ENCODE peak calls at places on chromosomes 5 and 9, in nine cellular contexts. M is upper lobe of right lung, T is upper lobe of left lung, J is H1, Z is uterus, H is stomach, L is HCT116, C is PC-3, W is sigmoid colon. S is an unnamed sample.
A peak's percentile ranks its signal among the peaks of the same experiment; 100 is the strongest.

GRCh38 chr9:84187090-84187489 is 153.5 kb downstream of the SLC28A3 start:
- DNase-seq in M (no peak), T (no peak), J (no peak), Z (no peak), H (no peak), L (no peak), C (no peak), W (no peak), S (no peak)

GRCh38 chr5:172886974-172887491 is 53.0 kb downstream of the ERGIC1 start:
- DNase-seq in M (peak; percentile 94), T (no peak), J (no peak), Z (peak; percentile 92), H (peak; percentile 54), L (no peak), C (no peak), W (peak; percentile 94), S (no peak)

GRCh38 chr5:31963961-31964360 is 210.2 kb downstream of the GOLPH3 start:
- DNase-seq in M (no peak), T (no peak), J (no peak), Z (no peak), H (no peak), L (no peak), C (peak; percentile 29), W (no peak), S (no peak)

GRCh38 chr5:170451764-170452365 is 52.0 kb upstream of the KCNIP1 start:
- DNase-seq in M (no peak), T (no peak), J (peak; percentile 24), Z (no peak), H (no peak), L (no peak), C (peak; percentile 32), W (no peak), S (no peak)

GRCh38 chr9:110916361-110916760 is 121.9 kb downstream of the LPAR1 start:
- DNase-seq in M (no peak), T (no peak), J (no peak), Z (no peak), H (no peak), L (no peak), C (peak; percentile 50), W (no peak), S (no peak)

GRCh38 chr5:145787507-145787906 is 47.6 kb downstream of the PRELID2 start:
- DNase-seq in M (no peak), T (no peak), J (no peak), Z (no peak), H (no peak), L (no peak), C (no peak), W (no peak), S (no peak)

GRCh38 chr5:61408476-61409168 is 76.6 kb downstream of the ZSWIM6 start:
- DNase-seq in M (peak; percentile 100), T (peak; percentile 99), J (peak; percentile 94), Z (peak; percentile 98), H (peak; percentile 99), L (peak; percentile 99), C (peak; percentile 97), W (peak; percentile 100), S (peak; percentile 98)

GRCh38 chr9:131467214-131467935 is 35.3 kb upstream of the POMT1 start:
- DNase-seq in M (peak; percentile 48), T (no peak), J (no peak), Z (no peak), H (no peak), L (no peak), C (no peak), W (peak; percentile 66), S (no peak)

GRCh38 chr9:1871486-1872181 is 143.5 kb upstream of the SMARCA2 start:
- DNase-seq in M (no peak), T (no peak), J (no peak), Z (no peak), H (no peak), L (no peak), C (no peak), W (no peak), S (no peak)

GRCh38 chr9:18759836-18760235 is 273.2 kb downstream of the SAXO1 start:
- DNase-seq in M (no peak), T (no peak), J (no peak), Z (no peak), H (no peak), L (no peak), C (no peak), W (no peak), S (no peak)

GRCh38 chr9:137836831-137837241 is 40.7 kb upstream of the CACNA1B start:
- DNase-seq in M (no peak), T (peak; percentile 56), J (no peak), Z (no peak), H (no peak), L (no peak), C (no peak), W (peak; percentile 52), S (peak; percentile 52)

GRCh38 chr9:89935791-89936190 is 331.0 kb downstream of the GADD45G start:
- DNase-seq in M (no peak), T (no peak), J (no peak), Z (no peak), H (no peak), L (no peak), C (no peak), W (no peak), S (no peak)

DNA sequence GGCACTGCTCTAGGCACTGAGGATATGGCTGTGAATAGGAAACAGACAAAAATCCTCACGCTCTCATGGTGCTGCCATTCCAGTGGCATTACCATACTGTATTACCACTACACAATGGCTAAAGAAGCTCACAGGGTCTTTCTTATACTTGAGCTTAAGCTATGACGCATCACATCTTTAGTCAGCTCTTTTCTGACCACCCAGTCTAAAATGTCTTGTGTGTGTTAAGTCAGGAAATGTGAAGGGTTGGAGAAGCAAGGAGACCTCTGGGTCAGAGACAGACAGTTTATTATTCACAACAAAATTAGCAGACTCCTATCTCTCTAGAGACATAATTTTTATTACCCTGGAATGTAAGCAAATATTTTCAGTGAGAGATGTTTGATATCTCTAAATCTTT is 1583.2 kb upstream of the WWC1 start:
- DNase-seq in M (no peak), T (no peak), J (no peak), Z (no peak), H (no peak), L (no peak), C (no peak), W (no peak), S (no peak)
- H3K9me3 ChIP-seq in M (no peaks in the 10 kb centered on the region), T (no peaks in the 10 kb centered on the region), J (no peaks in the 10 kb centered on the region), Z (no peaks in the 10 kb centered on the region), H (no peaks in the 10 kb centered on the region), L (peaks cover 5% of the 10 kb centered on the region), C (no peaks in the 10 kb centered on the region), W (no peaks in the 10 kb centered on the region), S (no peaks in the 10 kb centered on the region)

GRCh38 chr9:69542942-69543704 is 129.0 kb downstream of the APBA1 start:
- DNase-seq in M (no peak), T (peak; percentile 22), J (peak; percentile 56), Z (no peak), H (no peak), L (no peak), C (no peak), W (no peak), S (peak; percentile 90)

GRCh38 chr9:69542048-69542447 is 130.1 kb downstream of the APBA1 start:
- DNase-seq in M (no peak), T (no peak), J (no peak), Z (no peak), H (no peak), L (no peak), C (no peak), W (no peak), S (no peak)

GRCh38 chr9:69549310-69550202 is 122.6 kb downstream of the APBA1 start:
- DNase-seq in M (no peak), T (no peak), J (no peak), Z (no peak), H (no peak), L (peak; percentile 38), C (peak; percentile 59), W (no peak), S (peak; percentile 51)

GRCh38 chr9:69548676-69549075 is 123.5 kb downstream of the APBA1 start:
- DNase-seq in M (no peak), T (no peak), J (no peak), Z (no peak), H (no peak), L (no peak), C (no peak), W (no peak), S (peak; percentile 40)

DNA sequence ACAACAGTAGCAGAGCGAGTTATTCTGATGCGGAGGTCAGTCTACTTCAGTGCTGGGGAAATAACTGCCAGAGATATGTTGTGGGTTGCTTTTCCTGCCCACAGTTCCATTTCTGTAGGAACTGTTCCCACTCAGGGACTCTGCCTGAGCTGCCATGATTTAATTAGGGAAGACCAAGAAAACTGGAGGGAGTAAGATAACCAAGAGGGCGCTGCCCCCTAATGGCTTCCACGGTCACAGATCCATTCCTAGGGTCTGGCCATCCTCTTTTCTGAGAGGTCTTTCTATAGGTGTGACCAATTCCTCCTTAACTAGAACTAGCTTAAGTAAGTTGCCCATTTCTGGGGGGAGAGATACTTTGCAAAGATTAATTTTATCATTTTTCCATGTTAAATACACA is 125.9 kb downstream of the APBA1 start:
- DNase-seq in M (no peak), T (no peak), J (no peak), Z (no peak), H (no peak), L (peak; percentile 7), C (no peak), W (no peak), S (peak; percentile 70)
- TF ChIP-seq CTCF in M (no peak), T (no peak), J (peak; percentile 74), Z (no peak), H (no peak), L (peak; percentile 29), C (peak; percentile 28), W (no peak), S (peak; percentile 75)

DNA sequence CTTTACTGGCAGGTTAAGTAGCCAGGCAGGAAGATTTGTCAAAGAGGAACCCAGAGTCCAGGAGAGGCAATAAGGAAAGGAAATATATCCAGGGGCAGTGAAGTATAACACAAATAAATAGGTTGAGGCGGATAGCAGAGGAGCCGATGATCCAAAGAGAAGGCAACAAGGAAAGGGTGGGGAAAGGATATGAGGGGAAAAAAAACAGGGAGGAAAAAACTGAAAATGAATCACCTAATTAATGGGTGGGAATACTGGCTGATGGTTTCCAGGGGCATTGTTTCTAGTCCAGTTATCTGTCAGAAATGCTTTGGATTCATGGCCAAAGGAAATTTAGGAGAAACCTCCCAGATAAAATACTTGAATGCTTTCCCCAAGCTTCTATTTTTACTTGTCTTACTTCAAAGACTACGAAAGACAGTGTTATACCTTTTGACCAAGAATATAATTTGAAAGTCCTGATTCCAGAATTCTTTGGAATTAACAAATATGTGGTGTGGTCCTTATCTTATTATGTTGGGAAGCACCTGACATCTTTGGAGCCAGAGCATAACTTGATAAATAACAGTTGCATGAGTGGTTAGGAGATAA is 146.5 kb downstream of the AOPEP start:
- DNase-seq in M (no peak), T (no peak), J (no peak), Z (peak; percentile 65), H (no peak), L (no peak), C (no peak), W (no peak), S (peak; percentile 44)
- H3K4me1 ChIP-seq in M (peaks cover 33% of the 10 kb centered on the region), T (peaks cover 6% of the 10 kb centered on the region), J (no peaks in the 10 kb centered on the region), Z (peaks cover 12% of the 10 kb centered on the region), H (peaks cover 66% of the 10 kb centered on the region), L (peaks cover 52% of the 10 kb centered on the region), C (peaks cover 58% of the 10 kb centered on the region), W (peaks cover 34% of the 10 kb centered on the region), S (peaks cover 57% of the 10 kb centered on the region)

DNA sequence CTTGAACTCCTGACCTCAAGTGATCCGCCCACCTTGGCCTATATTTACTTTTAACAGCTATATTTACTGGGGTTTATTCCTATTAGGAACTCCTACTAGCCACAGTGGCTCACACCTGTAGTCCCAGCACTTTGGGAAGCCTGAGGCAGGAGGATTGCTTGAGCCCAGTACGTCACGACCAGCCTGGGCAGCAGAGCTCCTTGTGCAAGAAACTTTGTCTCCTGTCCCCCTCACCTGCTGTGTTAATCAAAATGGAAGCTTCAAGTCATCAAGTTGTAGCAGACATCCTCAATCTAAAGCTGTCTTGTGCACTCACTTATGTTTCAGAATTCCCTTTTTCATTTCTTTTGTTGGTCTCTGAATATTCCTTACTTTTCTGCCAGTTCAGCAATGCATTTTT is 15.0 kb upstream of the SPRY4 start:
- DNase-seq in M (no peak), T (no peak), J (no peak), Z (no peak), H (no peak), L (no peak), C (no peak), W (peak; percentile 37), S (no peak)
- H3K9me3 ChIP-seq in M (peaks cover 8% of the 10 kb centered on the region), T (peaks cover 14% of the 10 kb centered on the region), J (peaks cover 14% of the 10 kb centered on the region), Z (peaks cover 7% of the 10 kb centered on the region), H (peaks cover 16% of the 10 kb centered on the region), L (peaks cover 7% of the 10 kb centered on the region), C (no peaks in the 10 kb centered on the region), W (peaks cover 7% of the 10 kb centered on the region), S (no peaks in the 10 kb centered on the region)

S was measured in BE2C.